ENCODE peak calls at places on chromosomes 12 and 14, in ten cellular contexts. V is AG10803; M is stimulated activated CD8-positive, alpha-beta memory T cell treated with anti-CD3 and anti-CD28 coated beads, Interleukin-4, amount 100 ng/mL, for 1 hour; Q is hepatic stellate cell; S is fibroblast of villous mesenchyme; R is activated CD4-positive, alpha-beta memory T cell treated with anti-CD3 and anti-CD28 coated beads for 36 hours; N is foreskin fibroblast; T is SK-MEL-5; D is H54; E is adrenal gland. X is an unnamed sample.

GRCh38 chr14:105883066-105884005 is 357.0 kb downstream of the TMEM121 start:
- DNase-seq in V (no peak), M (no peak), Q (no peak), S (no peak), R (no peak), N (no peak), T (no peak), D (no peak), E (no peak), X (no peak)

GRCh38 chr14:56154321-56154720 is 36.1 kb downstream of the PELI2 start:
- DNase-seq in V (no peak), M (no peak), Q (no peak), S (no peak), R (no peak), N (no peak), T (no peak), D (no peak), E (no peak), X (no peak)

GRCh38 chr12:123441523-123442164 is 5.2 kb upstream of the RILPL2 start:
- DNase-seq in V (no peak), M (no peak), Q (no peak), S (no peak), R (no peak), N (no peak), T (no peak), D (no peak), E (no peak), X (no peak)

GRCh38 chr14:53432378-53432802 is 279.3 kb upstream of the DDHD1 start:
- DNase-seq in V (peak), M (no peak), Q (peak), S (peak), R (no peak), N (peak), T (peak), D (peak), E (peak), X (no peak)

GRCh38 chr12:89469361-89469760 is 55.2 kb downstream of the GALNT4 start:
- DNase-seq in V (peak), M (no peak), Q (no peak), S (no peak), R (peak), N (peak), T (no peak), D (no peak), E (no peak), X (no peak)

GRCh38 chr14:54253195-54253947 is 143.4 kb upstream of the CDKN3 start:
- DNase-seq in V (peak), M (no peak), Q (peak), S (peak), R (peak), N (peak), T (no peak), D (peak), E (peak), X (peak)

GRCh38 chr14:104169765-104170113 is 31.4 kb downstream of the KIF26A start:
- DNase-seq in V (no peak), M (no peak), Q (no peak), S (no peak), R (no peak), N (no peak), T (no peak), D (no peak), E (no peak), X (no peak)

GRCh38 chr14:103108749-103109207 is 14.3 kb downstream of the EXOC3L4 start:
- DNase-seq in V (no peak), M (no peak), Q (peak), S (peak), R (peak), N (no peak), T (no peak), D (peak), E (peak), X (no peak)

GRCh38 chr12:5921966-5922365 is 23.1 kb downstream of the ANO2 start:
- DNase-seq in V (no peak), M (no peak), Q (no peak), S (no peak), R (no peak), N (no peak), T (no peak), D (no peak), E (no peak), X (no peak)

GRCh38 chr14:61602733-61603077 is 92.6 kb upstream of the HIF1A start:
- DNase-seq in V (no peak), M (no peak), Q (no peak), S (no peak), R (no peak), N (no peak), T (peak), D (no peak), E (no peak), X (no peak)

GRCh38 chr12:116466536-116466935 is 92.6 kb upstream of the MAP1LC3B2 start:
- DNase-seq in V (peak), M (no peak), Q (no peak), S (peak), R (no peak), N (no peak), T (no peak), D (no peak), E (no peak), X (no peak)

GRCh38 chr12:26402648-26403047 is 207.3 kb downstream of the SSPN start:
- DNase-seq in V (no peak), M (no peak), Q (no peak), S (no peak), R (no peak), N (no peak), T (peak), D (no peak), E (no peak), X (no peak)

GRCh38 chr12:76706761-76707160 is 57.2 kb upstream of the ZDHHC17 start:
- DNase-seq in V (no peak), M (no peak), Q (no peak), S (peak), R (no peak), N (no peak), T (no peak), D (no peak), E (no peak), X (no peak)

GRCh38 chr14:61150851-61151250 is 130.3 kb downstream of the TMEM30B start:
- DNase-seq in V (peak), M (no peak), Q (no peak), S (peak), R (no peak), N (peak), T (no peak), D (no peak), E (no peak), X (no peak)

GRCh38 chr14:55115861-55116245 is 13.2 kb upstream of the LGALS3 start:
- DNase-seq in V (no peak), M (no peak), Q (no peak), S (no peak), R (no peak), N (no peak), T (no peak), D (no peak), E (no peak), X (no peak)

GRCh38 chr14:105138551-105139111 is 29.9 kb downstream of the JAG2 start:
- DNase-seq in V (no peak), M (no peak), Q (no peak), S (no peak), R (no peak), N (no peak), T (no peak), D (no peak), E (no peak), X (no peak)

X was measured in stimulated activated naive B cell treated with anti-CD40 and anti-IgM and Interleukin-4, amounts not matched to agents 10 μg/mL and 1 μg/mL and 100 μg/mL, for 72 hours.